ENCODE peak calls at places on chromosomes 11 and 22, in ten cellular contexts. F is Karpas-422, S is GM23338, Y is A549, P is NB4, D is aorta, I is psoas muscle, V is DND-41, W is sigmoid colon, X is left lung. R is an unnamed sample.

GRCh38 chr22:43546186-43546585 is 134.4 kb downstream of the MPPED1 start:
- DNase-seq in F (no peak), S (no peak), Y (no peak), P (no peak), D (peak; percentile 3), I (no peak), V (no peak), W (no peak), X (no peak), R (no peak)

GRCh38 chr11:135006800-135007199 is 594.8 kb upstream of the B3GAT1 start:
- DNase-seq in F (no peak), S (no peak), Y (no peak), P (no peak), D (no peak), I (no peak), V (no peak), W (no peak), X (no peak), R (no peak)

GRCh38 chr11:91173701-91174100 is 950.9 kb upstream of the CHORDC1 start:
- DNase-seq in F (no peak), S (no peak), Y (no peak), P (no peak), D (no peak), I (no peak), V (no peak), W (no peak), X (no peak), R (peak; percentile 66)

GRCh38 chr11:69293819-69294505 is at the start of gene MYEOV:
- DNase-seq in F (peak; percentile 90), S (peak; percentile 79), Y (peak; percentile 93), P (peak; percentile 74), D (peak; percentile 80), I (no peak), V (peak; percentile 30), W (no peak), X (no peak), R (peak; percentile 46)

GRCh38 chr11:9039194-9039593 is 35.4 kb upstream of the NRIP3 start:
- DNase-seq in F (peak; percentile 49), S (no peak), Y (no peak), P (peak; percentile 40), D (no peak), I (no peak), V (no peak), W (no peak), X (peak; percentile 47), R (peak; percentile 81)

GRCh38 chr22:17631076-17631565 is 2.6 kb upstream of the ATP6V1E1 start:
- DNase-seq in F (no peak), S (no peak), Y (no peak), P (no peak), D (no peak), I (no peak), V (no peak), W (no peak), X (no peak), R (no peak)

GRCh38 chr11:9760180-9760550 is 96.3 kb downstream of the SWAP70 start:
- DNase-seq in F (no peak), S (no peak), Y (no peak), P (peak; percentile 40), D (peak; percentile 97), I (peak; percentile 95), V (no peak), W (peak; percentile 97), X (peak; percentile 80), R (no peak)

GRCh38 chr11:122893131-122893530 is 10.6 kb downstream of the JHY start:
- DNase-seq in F (no peak), S (no peak), Y (no peak), P (peak; percentile 70), D (no peak), I (no peak), V (no peak), W (no peak), X (no peak), R (peak; percentile 51)

GRCh38 chr11:38971141-38971540 is 2373.1 kb upstream of the RAG2 start:
- DNase-seq in F (no peak), S (no peak), Y (no peak), P (no peak), D (no peak), I (no peak), V (no peak), W (no peak), X (no peak), R (peak; percentile 78)

GRCh38 chr11:34525887-34526657 is 12.5 kb upstream of the ELF5 start:
- DNase-seq in F (no peak), S (no peak), Y (no peak), P (no peak), D (no peak), I (no peak), V (no peak), W (no peak), X (no peak), R (no peak)

GRCh38 chr11:102111011-102111786 is 952 bp downstream of the YAP1 start:
- DNase-seq in F (no peak), S (peak; percentile 94), Y (peak; percentile 69), P (peak; percentile 8), D (peak; percentile 92), I (peak; percentile 89), V (no peak), W (peak; percentile 89), X (peak; percentile 75), R (peak; percentile 58)

GRCh38 chr11:70303070-70303469 is 32.6 kb downstream of the PPFIA1 start:
- DNase-seq in F (no peak), S (no peak), Y (no peak), P (no peak), D (peak; percentile 79), I (no peak), V (no peak), W (peak; percentile 63), X (no peak), R (no peak)

GRCh38 chr11:125167292-125167953 is 2.9 kb downstream of the PKNOX2 start:
- DNase-seq in F (no peak), S (peak; percentile 76), Y (no peak), P (no peak), D (peak; percentile 83), I (peak; percentile 71), V (no peak), W (peak; percentile 77), X (no peak), R (no peak)

GRCh38 chr11:81644239-81644840 is 1089.3 kb downstream of the FAM181B start:
- DNase-seq in F (peak; percentile 89), S (peak; percentile 89), Y (peak; percentile 3), P (peak; percentile 70), D (no peak), I (no peak), V (peak; percentile 25), W (no peak), X (no peak), R (peak; percentile 50)

GRCh38 chr11:4891996-4892640 is 10.4 kb downstream of the OR51T1 start:
- DNase-seq in F (no peak), S (peak; percentile 16), Y (peak; percentile 2), P (no peak), D (no peak), I (no peak), V (no peak), W (no peak), X (no peak), R (peak; percentile 88)

GRCh38 chr11:8022876-8023275 is 35.7 kb downstream of the EIF3F start:
- DNase-seq in F (no peak), S (no peak), Y (no peak), P (no peak), D (no peak), I (no peak), V (no peak), W (no peak), X (no peak), R (no peak)
- H3K4me3 ChIP-seq in F (no peak overlapping the region), S (no peak overlapping the region), Y (no peak overlapping the region), P (no peak overlapping the region), D (no peak overlapping the region), I (no peak overlapping the region), V (no peak overlapping the region), W (no peak overlapping the region), X (no peak overlapping the region), R (no peak overlapping the region)

GRCh38 chr22:46042786-46043185 is 65.8 kb upstream of the WNT7B start:
- DNase-seq in F (no peak), S (no peak), Y (no peak), P (no peak), D (peak; percentile 30), I (no peak), V (no peak), W (peak; percentile 63), X (no peak), R (no peak)
- H3K4me3 ChIP-seq in F (no peak overlapping the region), S (no peak overlapping the region), Y (no peak overlapping the region), P (no peak overlapping the region), D (no peak overlapping the region), I (peak overlapping the region; percentile 82), V (no peak overlapping the region), W (no peak overlapping the region), X (no peak overlapping the region), R (no peak overlapping the region)

GRCh38 chr11:120501440-120501839 is 10.1 kb upstream of the GRIK4 start:
- DNase-seq in F (no peak), S (no peak), Y (no peak), P (no peak), D (no peak), I (no peak), V (no peak), W (no peak), X (no peak), R (no peak)
- H3K4me3 ChIP-seq in F (no peak overlapping the region), S (peak overlapping the region; percentile 28), Y (no peak overlapping the region), P (no peak overlapping the region), D (no peak overlapping the region), I (no peak overlapping the region), V (no peak overlapping the region), W (no peak overlapping the region), X (no peak overlapping the region), R (no peak overlapping the region)

DNA sequence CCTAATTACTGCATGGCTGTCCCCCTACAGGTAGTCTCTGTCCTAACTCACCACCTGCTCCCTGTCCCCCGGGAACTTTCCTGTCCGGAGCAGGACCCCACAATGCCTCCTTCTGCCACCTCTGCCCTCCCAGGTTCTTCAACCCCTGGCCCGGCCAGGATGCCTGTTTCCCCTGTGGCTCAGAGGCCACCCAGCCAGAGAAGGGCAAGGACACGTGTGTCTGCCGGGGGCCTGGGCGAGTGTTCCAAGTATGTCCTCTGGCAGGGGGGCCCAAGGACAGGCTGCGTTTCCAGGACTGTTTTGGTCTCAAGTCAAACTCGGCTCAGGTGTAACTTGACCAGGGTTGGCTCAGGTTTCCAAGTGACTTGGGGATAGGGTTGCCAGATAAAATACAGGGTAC is 63.8 kb downstream of the BTG4 start:
- DNase-seq in F (no peak), S (peak; percentile 32), Y (no peak), P (no peak), D (no peak), I (no peak), V (no peak), W (no peak), X (no peak), R (no peak)
- H3K4me3 ChIP-seq in F (no peak overlapping the region), S (no peak overlapping the region), Y (no peak overlapping the region), P (no peak overlapping the region), D (no peak overlapping the region), I (no peak overlapping the region), V (no peak overlapping the region), W (no peak overlapping the region), X (no peak overlapping the region), R (no peak overlapping the region)

DNA sequence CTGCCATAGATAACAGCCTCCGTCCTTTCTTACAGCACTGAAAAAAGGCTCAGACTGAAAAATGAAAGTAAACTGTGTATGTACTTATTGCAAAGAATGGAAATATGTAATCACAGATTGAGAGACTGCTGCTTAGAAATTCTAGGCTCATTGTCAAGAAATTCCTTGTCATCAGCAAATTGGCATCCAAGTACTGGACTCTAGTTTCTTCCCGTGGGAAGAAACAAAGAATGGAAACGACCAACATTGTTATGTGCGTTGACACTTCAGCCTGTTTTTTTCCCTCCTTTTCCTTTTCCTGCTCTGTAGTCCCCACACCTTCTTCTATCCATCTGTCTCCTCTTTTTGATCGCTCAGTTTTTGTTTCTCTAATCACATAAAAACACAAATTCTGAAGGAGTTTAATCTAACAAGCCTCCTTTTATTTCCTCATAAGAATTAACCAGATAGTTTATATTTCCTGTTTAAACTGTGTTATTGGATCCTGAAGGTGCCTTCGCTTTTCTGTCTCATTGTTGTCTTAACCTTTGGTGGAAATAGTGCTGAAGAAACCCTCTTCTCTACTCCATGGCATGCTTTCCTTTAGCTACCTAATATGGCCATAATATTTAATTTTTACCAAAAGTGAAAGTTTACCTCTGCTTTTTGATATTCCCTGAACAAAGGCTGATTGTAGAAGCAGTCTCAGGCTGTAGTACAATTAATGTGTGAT is 20.0 kb upstream of the CASP12 start:
- DNase-seq in F (no peak), S (no peak), Y (no peak), P (peak; percentile 15), D (no peak), I (no peak), V (peak; percentile 17), W (no peak), X (no peak), R (peak; percentile 34)
- H3K4me3 ChIP-seq in F (peak overlapping the region; percentile 11), S (no peak overlapping the region), Y (peak overlapping the region; percentile 23), P (peak overlapping the region; percentile 56), D (peak overlapping the region; percentile 97), I (peak overlapping the region; percentile 59), V (peak overlapping the region; percentile 55), W (peak overlapping the region; percentile 47), X (peak overlapping the region; percentile 43), R (peak overlapping the region; percentile 15)

R was measured in bronchial epithelial cell.